ENCODE peak calls at places on chromosomes 5 and 9, in four cellular contexts. X is fibroblast of pulmonary artery, J is colonic mucosa, D is AG04450. H is an unnamed sample.

GRCh38 chr5:147101654-147102053 is 133.2 kb upstream of the STK32A start:
- DNase-seq in J (no peak), D (no peak), X (peak), H (no peak)

GRCh38 chr9:91720746-91721705 is 229.0 kb downstream of the ROR2 start:
- DNase-seq in D (no peak), X (no peak), J (no peak), H (no peak)

GRCh38 chr5:96144289-96144688 is 182.6 kb upstream of the ELL2 start:
- DNase-seq in D (no peak), J (peak), X (no peak), H (no peak)

GRCh38 chr5:122401991-122402710 is 90.1 kb downstream of the SNCAIP start:
- DNase-seq in J (no peak), D (no peak), X (no peak), H (no peak)

GRCh38 chr5:151467576-151467975 is 20.2 kb downstream of the SLC36A1 start:
- DNase-seq in D (no peak), X (no peak), J (no peak), H (no peak)

GRCh38 chr9:89961616-89962341 is 357.0 kb downstream of the GADD45G start:
- DNase-seq in D (no peak), X (no peak), J (no peak), H (no peak)

GRCh38 chr5:169997736-169998284 is 17.5 kb upstream of the INSYN2B start:
- DNase-seq in J (no peak), X (no peak), D (no peak), H (no peak)

GRCh38 chr9:80305136-80305535 is 733.4 kb downstream of the TLE4 start:
- DNase-seq in X (no peak), J (no peak), D (no peak), H (no peak)

GRCh38 chr9:35755071-35755470 is 995 bp upstream of the MSMP start:
- DNase-seq in X (no peak), D (no peak), J (no peak), H (no peak)

GRCh38 chr9:127985011-127985410 is 4.2 kb upstream of the EEIG1 start:
- DNase-seq in D (no peak), J (no peak), X (no peak), H (no peak)

GRCh38 chr5:100904259-100904822 is 1.3 kb upstream of the ST8SIA4 start:
- DNase-seq in X (no peak), J (peak), D (no peak), H (no peak)

GRCh38 chr9:134372621-134373267 is 46.5 kb downstream of the RXRA start:
- DNase-seq in J (no peak), D (no peak), X (no peak), H (no peak)

GRCh38 chr9:88005146-88005750 is 30.9 kb upstream of the CDK20 start:
- DNase-seq in X (no peak), J (no peak), D (no peak), H (peak)

GRCh38 chr9:131264231-131264630 is 12.1 kb downstream of the FAM78A start:
- DNase-seq in D (no peak), X (no peak), J (no peak), H (no peak)

GRCh38 chr5:65142511-65143011 is 339.2 kb downstream of the ADAMTS6 start:
- DNase-seq in X (peak), D (no peak), J (no peak), H (peak)

GRCh38 chr5:61162832-61163567 is 732 bp upstream of the SMIM15 start:
- DNase-seq in X (peak), D (no peak), J (peak), H (peak)

GRCh38 chr5:78405820-78406750 is 45.7 kb downstream of the SCAMP1 start:
- DNase-seq in D (no peak), J (no peak), X (peak), H (peak)

GRCh38 chr9:74770508-74771261 is 117.0 kb downstream of the TRPM6 start:
- DNase-seq in D (no peak), X (peak), J (no peak), H (no peak)

GRCh38 chr9:36141288-36141687 is 4.8 kb downstream of the GLIPR2 start:
- DNase-seq in X (peak), D (no peak), J (no peak), H (peak)

GRCh38 chr5:147396070-147396469 is 113.8 kb downstream of the DPYSL3 start:
- DNase-seq in X (no peak), J (no peak), D (no peak), H (no peak)

GRCh38 chr5:52801329-52801728 is 13.6 kb downstream of the ITGA1 start:
- DNase-seq in X (no peak), J (no peak), D (no peak), H (no peak)

GRCh38 chr5:177336112-177336511 is 15.4 kb downstream of the LMAN2 start:
- DNase-seq in J (no peak), D (no peak), X (peak), H (no peak)

GRCh38 chr9:128917151-128917849 is 3.5 kb upstream of the PHYHD1 start:
- DNase-seq in X (peak), J (peak), D (no peak), H (peak)

GRCh38 chr9:93859431-93860215 is 95.5 kb downstream of the BARX1 start:
- DNase-seq in J (no peak), X (no peak), D (no peak), H (no peak)

GRCh38 chr5:612498-613424 is 621 bp downstream of the CEP72 start:
- DNase-seq in X (no peak), D (no peak), J (peak), H (no peak)

GRCh38 chr5:113682497-113683136 is 169.1 kb downstream of the YTHDC2 start:
- DNase-seq in D (no peak), J (no peak), X (peak), H (no peak)

GRCh38 chr5:92513067-92513466 is 1068.0 kb downstream of the NR2F1-AS1 start:
- DNase-seq in J (no peak), X (no peak), D (no peak), H (no peak)

GRCh38 chr9:35972093-35972492 is 14.1 kb upstream of the OR2S2 start:
- DNase-seq in D (no peak), J (no peak), X (no peak), H (no peak)

GRCh38 chr9:99235874-99236627 is 14.0 kb downstream of the SEC61B start:
- DNase-seq in X (no peak), D (no peak), J (no peak), H (no peak)

GRCh38 chr5:110045153-110045552 is 355.4 kb downstream of the MAN2A1 start:
- DNase-seq in X (peak), D (no peak), J (no peak), H (no peak)

GRCh38 chr9:98879094-98879957 is 64.4 kb upstream of the COL15A1 start:
- DNase-seq in J (no peak), D (no peak), X (no peak), H (no peak)

GRCh38 chr5:133942589-133943474 is 25.6 kb downstream of the C5orf15 start:
- DNase-seq in X (no peak), D (no peak), J (no peak), H (no peak)

GRCh38 chr5:54298947-54299346 is 11.4 kb downstream of the ARL15 start:
- DNase-seq in J (no peak), X (no peak), D (no peak), H (no peak)

GRCh38 chr5:1060535-1060981 is 51.3 kb downstream of the SLC12A7 start:
- DNase-seq in J (no peak), X (no peak), D (no peak), H (no peak)

GRCh38 chr5:88140396-88140862 is 128.2 kb downstream of the TMEM161B start:
- DNase-seq in X (peak), J (no peak), D (no peak), H (no peak)

GRCh38 chr5:76622973-76623596 is at the start of gene F2RL2:
- DNase-seq in J (no peak), D (peak), X (peak), H (peak)

GRCh38 chr5:20974423-20974822 is 986.4 kb upstream of the CDH18 start:
- DNase-seq in X (no peak), D (no peak), J (no peak), H (no peak)

DNA sequence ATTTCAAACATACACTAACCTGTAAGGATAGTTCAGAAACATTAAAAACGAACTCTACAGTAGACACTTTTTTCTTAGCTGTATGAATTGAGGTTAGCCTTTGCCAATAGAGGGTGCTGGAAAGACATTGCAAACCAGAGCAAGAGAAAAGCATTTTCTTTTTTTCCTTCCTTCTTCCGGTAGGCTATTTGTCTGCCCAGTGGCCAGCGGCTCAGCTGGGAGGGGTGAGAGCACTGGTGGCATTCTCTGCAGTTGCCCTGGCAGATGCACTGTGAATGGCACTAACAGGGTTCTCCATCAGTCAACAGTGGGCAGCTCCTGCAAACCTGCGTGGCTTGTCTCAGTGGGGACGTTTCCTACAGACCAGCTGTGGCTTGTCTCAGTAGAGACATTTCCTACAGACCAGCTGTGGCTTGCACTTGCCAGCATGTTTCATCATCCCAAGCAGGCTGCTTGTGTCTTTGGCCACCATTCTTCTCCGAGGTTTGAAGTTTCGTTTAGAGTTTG is 984.5 kb upstream of the CDH18 start:
- DNase-seq in J (peak), D (no peak), X (peak), H (no peak)
- TF ChIP-seq CTCF in J (no peak), D (peak), X (peak), H (no peak)

GRCh38 chr5:136028782-136029742 is at the start of gene TGFBI:
- DNase-seq in D (peak), X (peak), J (peak), H (peak)
- TF ChIP-seq CTCF in D (peak), X (no peak), J (no peak), H (peak)

DNA sequence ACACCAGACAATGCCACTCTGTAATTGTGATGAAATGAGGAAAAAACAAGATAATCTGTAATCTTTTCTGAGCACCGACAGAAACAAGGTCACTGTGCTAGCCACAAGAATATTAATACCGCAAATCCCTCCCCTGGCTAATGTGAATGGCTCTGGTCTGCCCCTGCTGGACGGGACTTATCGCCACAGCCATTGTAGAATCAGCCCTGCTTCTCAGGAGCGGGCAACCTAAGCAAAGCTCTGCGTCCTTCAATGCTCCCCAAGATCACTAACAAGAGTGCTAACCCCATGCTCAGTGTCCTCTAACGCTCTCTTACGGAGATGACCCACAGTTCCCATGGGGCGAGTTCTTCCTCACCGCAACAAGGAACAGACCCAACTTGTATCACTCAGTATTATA is 42.7 kb downstream of the OR2V1 start:
- DNase-seq in D (no peak), X (no peak), J (no peak), H (no peak)
- TF ChIP-seq CTCF in D (peak), X (peak), J (no peak), H (peak)

GRCh38 chr9:112743216-112743835 is 7.2 kb upstream of the SNX30 start:
- DNase-seq in X (no peak), J (no peak), D (no peak), H (peak)
- TF ChIP-seq CTCF in X (peak), J (peak), D (peak), H (peak)

GRCh38 chr5:20559845-20560244 is 571.8 kb upstream of the CDH18 start:
- DNase-seq in D (no peak), X (no peak), J (no peak), H (no peak)

GRCh38 chr5:20555034-20555433 is 567.0 kb upstream of the CDH18 start:
- DNase-seq in D (no peak), J (no peak), X (no peak), H (no peak)

GRCh38 chr5:20556364-20556763 is 568.4 kb upstream of the CDH18 start:
- DNase-seq in J (no peak), X (peak), D (no peak), H (no peak)

GRCh38 chr5:20554001-20554400 is 566.0 kb upstream of the CDH18 start:
- DNase-seq in D (no peak), X (peak), J (no peak), H (no peak)
- TF ChIP-seq CTCF in D (no peak), X (no peak), J (no peak), H (no peak)